ENCODE peak calls at places on chromosomes 4 and X, in seven cellular contexts. One of them, this sample, is unnamed.

GRCh38 chrX:16797841-16798240 is 11.6 kb downstream of the TXLNG start:
- DNase-seq in tibial artery: no peak
- DNase-seq in WTC11: no peak
- DNase-seq in CD4-positive, alpha-beta T cell: no peak
- DNase-seq in BJ: no peak
- DNase-seq in GM23338: no peak
- DNase-seq in AG09319: no peak
- DNase-seq in this sample: no peak

GRCh38 chr4:184756399-184756798 is 22.5 kb upstream of the CENPU start:
- DNase-seq in BJ: no peak
- DNase-seq in GM23338: no peak
- DNase-seq in CD4-positive, alpha-beta T cell: no peak
- DNase-seq in tibial artery: peak
- DNase-seq in AG09319: no peak
- DNase-seq in WTC11: no peak
- DNase-seq in this sample: no peak

GRCh38 chr4:98778206-98778605 is 119.8 kb upstream of the TSPAN5 start:
- DNase-seq in WTC11: no peak
- DNase-seq in AG09319: peak
- DNase-seq in tibial artery: no peak
- DNase-seq in BJ: peak
- DNase-seq in CD4-positive, alpha-beta T cell: no peak
- DNase-seq in GM23338: no peak
- DNase-seq in this sample: no peak

GRCh38 chrX:97126020-97126419 is 242.3 kb downstream of the RPA4 start:
- DNase-seq in CD4-positive, alpha-beta T cell: no peak
- DNase-seq in WTC11: no peak
- DNase-seq in GM23338: no peak
- DNase-seq in BJ: no peak
- DNase-seq in tibial artery: no peak
- DNase-seq in AG09319: no peak
- DNase-seq in this sample: no peak

GRCh38 chr4:131974730-131975129 is 1174.4 kb upstream of the PCDH10 start:
- DNase-seq in AG09319: no peak
- DNase-seq in tibial artery: no peak
- DNase-seq in CD4-positive, alpha-beta T cell: no peak
- DNase-seq in GM23338: no peak
- DNase-seq in WTC11: no peak
- DNase-seq in BJ: no peak
- DNase-seq in this sample: no peak

GRCh38 chr4:158996669-158997074 is 106.2 kb upstream of the RAPGEF2 start:
- DNase-seq in BJ: peak
- DNase-seq in tibial artery: no peak
- DNase-seq in CD4-positive, alpha-beta T cell: no peak
- DNase-seq in AG09319: peak
- DNase-seq in GM23338: no peak
- DNase-seq in WTC11: no peak
- DNase-seq in this sample: no peak

GRCh38 chr4:110527156-110527555 is 51.2 kb downstream of the ENPEP start:
- DNase-seq in WTC11: no peak
- DNase-seq in BJ: no peak
- DNase-seq in AG09319: no peak
- DNase-seq in GM23338: no peak
- DNase-seq in CD4-positive, alpha-beta T cell: no peak
- DNase-seq in tibial artery: no peak
- DNase-seq in this sample: no peak

GRCh38 chr4:139009702-139010101 is 5.9 kb upstream of the NOCT start:
- DNase-seq in AG09319: no peak
- DNase-seq in BJ: no peak
- DNase-seq in GM23338: no peak
- DNase-seq in tibial artery: no peak
- DNase-seq in WTC11: no peak
- DNase-seq in CD4-positive, alpha-beta T cell: no peak
- DNase-seq in this sample: no peak

GRCh38 chrX:40063555-40063954 is 34.2 kb downstream of the BCOR start:
- DNase-seq in GM23338: no peak
- DNase-seq in tibial artery: no peak
- DNase-seq in BJ: no peak
- DNase-seq in WTC11: no peak
- DNase-seq in AG09319: no peak
- DNase-seq in CD4-positive, alpha-beta T cell: no peak
- DNase-seq in this sample: no peak

GRCh38 chr4:144611850-144612249 is 34.1 kb upstream of the HHIP start:
- DNase-seq in AG09319: no peak
- DNase-seq in GM23338: peak
- DNase-seq in CD4-positive, alpha-beta T cell: no peak
- DNase-seq in BJ: no peak
- DNase-seq in tibial artery: no peak
- DNase-seq in WTC11: peak
- DNase-seq in this sample: no peak

GRCh38 chrX:47181301-47181700 is 12.3 kb upstream of the UBA1 start:
- DNase-seq in tibial artery: no peak
- DNase-seq in WTC11: no peak
- DNase-seq in GM23338: no peak
- DNase-seq in BJ: no peak
- DNase-seq in AG09319: no peak
- DNase-seq in CD4-positive, alpha-beta T cell: no peak
- DNase-seq in this sample: no peak

GRCh38 chr4:75995727-75996126 is 5.0 kb upstream of the SDAD1 start:
- DNase-seq in tibial artery: no peak
- DNase-seq in CD4-positive, alpha-beta T cell: no peak
- DNase-seq in WTC11: no peak
- DNase-seq in GM23338: peak
- DNase-seq in BJ: no peak
- DNase-seq in AG09319: no peak
- DNase-seq in this sample: no peak

GRCh38 chr4:2510351-2511259 is 25.8 kb upstream of the FAM193A start:
- DNase-seq in WTC11: no peak
- DNase-seq in tibial artery: no peak
- DNase-seq in CD4-positive, alpha-beta T cell: no peak
- DNase-seq in AG09319: no peak
- DNase-seq in BJ: no peak
- DNase-seq in GM23338: no peak
- DNase-seq in this sample: no peak

GRCh38 chr4:30854566-30854965 is 134.4 kb downstream of the PCDH7 start:
- DNase-seq in WTC11: no peak
- DNase-seq in AG09319: no peak
- DNase-seq in GM23338: no peak
- DNase-seq in CD4-positive, alpha-beta T cell: no peak
- DNase-seq in tibial artery: no peak
- DNase-seq in BJ: peak
- DNase-seq in this sample: no peak

GRCh38 chr4:124334119-124334518 is 378.4 kb downstream of the ANKRD50 start:
- DNase-seq in BJ: peak
- DNase-seq in CD4-positive, alpha-beta T cell: no peak
- DNase-seq in AG09319: peak
- DNase-seq in tibial artery: no peak
- DNase-seq in WTC11: no peak
- DNase-seq in GM23338: peak
- DNase-seq in this sample: no peak

GRCh38 chr4:142265536-142265935 is 580.6 kb downstream of the INPP4B start:
- DNase-seq in CD4-positive, alpha-beta T cell: no peak
- DNase-seq in GM23338: no peak
- DNase-seq in WTC11: no peak
- DNase-seq in AG09319: no peak
- DNase-seq in BJ: peak
- DNase-seq in tibial artery: no peak
- DNase-seq in this sample: no peak

GRCh38 chr4:174084542-174084941 is 198.9 kb downstream of the FBXO8 start:
- DNase-seq in tibial artery: no peak
- DNase-seq in AG09319: no peak
- DNase-seq in WTC11: no peak
- DNase-seq in BJ: no peak
- DNase-seq in GM23338: no peak
- DNase-seq in CD4-positive, alpha-beta T cell: no peak
- DNase-seq in this sample: no peak

GRCh38 chrX:136646602-136647239 is 1.2 kb upstream of the CD40LG start:
- DNase-seq in BJ: no peak
- DNase-seq in WTC11: no peak
- DNase-seq in CD4-positive, alpha-beta T cell: peak
- DNase-seq in AG09319: no peak
- DNase-seq in GM23338: no peak
- DNase-seq in tibial artery: no peak
- DNase-seq in this sample: no peak

GRCh38 chr4:81648576-81649272 is 177.0 kb upstream of the RASGEF1B start:
- DNase-seq in BJ: no peak
- DNase-seq in WTC11: no peak
- DNase-seq in tibial artery: no peak
- DNase-seq in AG09319: no peak
- DNase-seq in CD4-positive, alpha-beta T cell: peak
- DNase-seq in GM23338: no peak
- DNase-seq in this sample: no peak

GRCh38 chrX:102964941-102965340 is 27.9 kb downstream of the RAB40AL start:
- DNase-seq in tibial artery: no peak
- DNase-seq in CD4-positive, alpha-beta T cell: no peak
- DNase-seq in AG09319: no peak
- DNase-seq in GM23338: no peak
- DNase-seq in BJ: no peak
- DNase-seq in WTC11: no peak
- DNase-seq in this sample: no peak

GRCh38 chrX:140701480-140701879 is 8.1 kb upstream of the LINC00632 start:
- DNase-seq in GM23338: peak
- DNase-seq in tibial artery: no peak
- DNase-seq in AG09319: no peak
- DNase-seq in BJ: no peak
- DNase-seq in WTC11: no peak
- DNase-seq in CD4-positive, alpha-beta T cell: no peak
- DNase-seq in this sample: no peak

GRCh38 chr4:2259541-2260267 is 2.2 kb downstream of the MXD4 start:
- DNase-seq in WTC11: peak
- DNase-seq in BJ: no peak
- DNase-seq in AG09319: no peak
- DNase-seq in CD4-positive, alpha-beta T cell: no peak
- DNase-seq in GM23338: no peak
- DNase-seq in tibial artery: peak
- DNase-seq in this sample: peak

GRCh38 chrX:154750301-154751120 is at the start of gene GAB3:
- DNase-seq in AG09319: no peak
- DNase-seq in tibial artery: no peak
- DNase-seq in BJ: no peak
- DNase-seq in WTC11: peak
- DNase-seq in CD4-positive, alpha-beta T cell: no peak
- DNase-seq in GM23338: peak
- DNase-seq in this sample: no peak
- TF ChIP-seq CTCF in AG09319: no peak
- TF ChIP-seq CTCF in tibial artery: no peak
- TF ChIP-seq CTCF in BJ: no peak
- TF ChIP-seq CTCF in WTC11: no peak
- TF ChIP-seq CTCF in CD4-positive, alpha-beta T cell: no peak
- TF ChIP-seq CTCF in GM23338: no peak
- TF ChIP-seq CTCF in this sample: no peak

GRCh38 chr4:37461801-37462200 is 217.3 kb downstream of the NWD2 start:
- DNase-seq in tibial artery: no peak
- DNase-seq in GM23338: no peak
- DNase-seq in AG09319: no peak
- DNase-seq in WTC11: no peak
- DNase-seq in CD4-positive, alpha-beta T cell: no peak
- DNase-seq in BJ: no peak
- DNase-seq in this sample: no peak
- TF ChIP-seq CTCF in tibial artery: no peak
- TF ChIP-seq CTCF in GM23338: no peak
- TF ChIP-seq CTCF in AG09319: no peak
- TF ChIP-seq CTCF in WTC11: no peak
- TF ChIP-seq CTCF in CD4-positive, alpha-beta T cell: no peak
- TF ChIP-seq CTCF in BJ: no peak
- TF ChIP-seq CTCF in this sample: no peak

GRCh38 chr4:604131-604530 is 21.2 kb upstream of the PDE6B start:
- DNase-seq in BJ: no peak
- DNase-seq in tibial artery: no peak
- DNase-seq in GM23338: no peak
- DNase-seq in AG09319: no peak
- DNase-seq in WTC11: no peak
- DNase-seq in CD4-positive, alpha-beta T cell: no peak
- DNase-seq in this sample: no peak

GRCh38 chr4:601612-602558 is 23.5 kb upstream of the PDE6B start:
- DNase-seq in tibial artery: no peak
- DNase-seq in WTC11: no peak
- DNase-seq in BJ: no peak
- DNase-seq in GM23338: no peak
- DNase-seq in CD4-positive, alpha-beta T cell: no peak
- DNase-seq in AG09319: no peak
- DNase-seq in this sample: no peak

GRCh38 chr4:600166-600565 is 24.1 kb upstream of the TMEM271 start:
- DNase-seq in BJ: no peak
- DNase-seq in WTC11: no peak
- DNase-seq in AG09319: no peak
- DNase-seq in tibial artery: no peak
- DNase-seq in GM23338: no peak
- DNase-seq in CD4-positive, alpha-beta T cell: no peak
- DNase-seq in this sample: no peak

GRCh38 chr4:600850-601515 is 24.4 kb upstream of the PDE6B start:
- DNase-seq in tibial artery: no peak
- DNase-seq in CD4-positive, alpha-beta T cell: no peak
- DNase-seq in AG09319: no peak
- DNase-seq in BJ: no peak
- DNase-seq in GM23338: no peak
- DNase-seq in WTC11: no peak
- DNase-seq in this sample: no peak

DNA sequence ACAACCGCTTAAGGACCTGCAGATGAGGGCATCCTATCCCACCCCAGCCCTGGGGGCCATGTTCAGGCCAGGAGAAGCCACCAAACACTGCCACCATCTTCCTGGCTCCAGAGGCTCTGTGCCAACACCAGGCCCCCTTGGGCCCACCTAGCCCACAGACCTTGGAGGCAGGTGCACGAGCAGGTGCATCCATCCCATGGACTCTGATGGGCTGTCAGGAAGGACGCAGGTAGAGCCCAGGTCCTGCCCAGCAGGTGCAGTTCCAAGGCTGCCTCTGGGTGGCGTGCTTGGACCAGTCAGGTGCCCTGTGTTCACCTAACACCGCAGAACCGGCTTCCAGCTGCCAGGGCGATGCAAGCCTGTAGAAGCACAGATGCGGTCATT is 22.8 kb upstream of the PDE6B start:
- DNase-seq in WTC11: peak
- DNase-seq in BJ: no peak
- DNase-seq in tibial artery: no peak
- DNase-seq in CD4-positive, alpha-beta T cell: peak
- DNase-seq in GM23338: peak
- DNase-seq in AG09319: no peak
- DNase-seq in this sample: no peak
- TF ChIP-seq CTCF in WTC11: peak
- TF ChIP-seq CTCF in BJ: peak
- TF ChIP-seq CTCF in tibial artery: no peak
- TF ChIP-seq CTCF in CD4-positive, alpha-beta T cell: no peak
- TF ChIP-seq CTCF in GM23338: peak
- TF ChIP-seq CTCF in AG09319: peak
- TF ChIP-seq CTCF in this sample: peak

DNA sequence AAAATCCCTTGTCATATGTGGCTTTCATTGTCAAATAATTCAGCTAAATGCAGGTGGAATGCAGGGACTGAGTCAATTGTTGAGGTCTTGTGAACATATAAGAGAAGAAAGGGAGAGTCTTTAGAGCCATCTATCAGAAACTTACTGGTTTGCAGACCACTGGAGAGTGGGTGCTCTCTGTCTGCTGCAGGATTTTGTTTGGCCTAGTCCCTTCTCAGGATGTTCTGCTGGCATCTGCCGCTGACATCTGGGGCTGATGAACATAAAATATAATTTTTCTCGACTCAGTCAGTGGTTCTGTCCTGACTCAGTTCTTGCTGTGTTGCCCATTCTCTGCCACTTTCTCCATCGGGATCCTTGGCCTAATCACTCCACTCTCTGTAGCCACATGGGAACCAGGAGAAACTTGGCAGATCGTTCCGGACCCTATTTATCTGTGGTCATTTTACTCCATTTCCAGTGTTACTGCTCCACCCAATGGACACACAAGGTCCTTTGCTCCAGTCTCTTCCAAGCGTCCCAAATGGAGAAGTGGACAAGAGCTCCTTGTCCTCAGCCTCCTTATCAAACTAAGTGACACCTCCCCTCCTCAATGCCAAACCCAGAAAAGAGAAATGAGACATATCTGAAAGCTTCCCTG is 436.2 kb downstream of the FAT4 start:
- DNase-seq in CD4-positive, alpha-beta T cell: no peak
- DNase-seq in GM23338: peak
- DNase-seq in WTC11: no peak
- DNase-seq in AG09319: peak
- DNase-seq in BJ: no peak
- DNase-seq in tibial artery: peak
- DNase-seq in this sample: no peak
- TF ChIP-seq CTCF in CD4-positive, alpha-beta T cell: no peak
- TF ChIP-seq CTCF in GM23338: peak
- TF ChIP-seq CTCF in WTC11: peak
- TF ChIP-seq CTCF in AG09319: peak
- TF ChIP-seq CTCF in BJ: peak
- TF ChIP-seq CTCF in tibial artery: no peak
- TF ChIP-seq CTCF in this sample: no peak

This sample was measured in mesothelial cell of epicardium.